ENCODE peak calls at places on chromosomes 2 and 18, in five cellular contexts. One of them, this sample, is unnamed.

GRCh38 chr2:238525990-238526389 is 99.3 kb downstream of the ASB1 start:
- DNase-seq in psoas muscle: no peak
- DNase-seq in PC-9: no peak
- DNase-seq in brain microvascular endothelial cell: no peak
- DNase-seq in choroid plexus epithelial cell: no peak
- DNase-seq in this sample: no peak

GRCh38 chr2:85623991-85624390 is 8.0 kb downstream of the USP39 start:
- DNase-seq in choroid plexus epithelial cell: no peak
- DNase-seq in psoas muscle: no peak
- DNase-seq in PC-9: no peak
- DNase-seq in brain microvascular endothelial cell: no peak
- DNase-seq in this sample: no peak

GRCh38 chr18:48939368-48940097 is 11.2 kb downstream of the SMAD7 start:
- DNase-seq in brain microvascular endothelial cell: no peak
- DNase-seq in choroid plexus epithelial cell: no peak
- DNase-seq in psoas muscle: no peak
- DNase-seq in PC-9: peak
- DNase-seq in this sample: peak

GRCh38 chr2:64049633-64050220 is 30.5 kb upstream of the VPS54 start:
- DNase-seq in PC-9: peak
- DNase-seq in brain microvascular endothelial cell: peak
- DNase-seq in choroid plexus epithelial cell: peak
- DNase-seq in psoas muscle: peak
- DNase-seq in this sample: peak

GRCh38 chr2:39874236-39874635 is 95.2 kb upstream of the THUMPD2 start:
- DNase-seq in brain microvascular endothelial cell: no peak
- DNase-seq in choroid plexus epithelial cell: no peak
- DNase-seq in PC-9: no peak
- DNase-seq in psoas muscle: no peak
- DNase-seq in this sample: no peak

GRCh38 chr2:9552491-9553178 is 3.0 kb downstream of the ADAM17 start:
- DNase-seq in choroid plexus epithelial cell: peak
- DNase-seq in PC-9: no peak
- DNase-seq in psoas muscle: no peak
- DNase-seq in brain microvascular endothelial cell: no peak
- DNase-seq in this sample: peak

GRCh38 chr2:187546762-187547333 is 7.4 kb downstream of the TFPI start:
- DNase-seq in choroid plexus epithelial cell: no peak
- DNase-seq in brain microvascular endothelial cell: no peak
- DNase-seq in psoas muscle: no peak
- DNase-seq in PC-9: no peak
- DNase-seq in this sample: peak

GRCh38 chr18:22112215-22112614 is 57.2 kb upstream of the GATA6 start:
- DNase-seq in brain microvascular endothelial cell: no peak
- DNase-seq in choroid plexus epithelial cell: no peak
- DNase-seq in PC-9: no peak
- DNase-seq in psoas muscle: no peak
- DNase-seq in this sample: no peak

GRCh38 chr2:239208470-239209180 is 192.2 kb downstream of the HDAC4 start:
- DNase-seq in choroid plexus epithelial cell: no peak
- DNase-seq in psoas muscle: peak
- DNase-seq in PC-9: no peak
- DNase-seq in brain microvascular endothelial cell: no peak
- DNase-seq in this sample: no peak

GRCh38 chr2:45636013-45636412 is 15.5 kb upstream of the PRKCE start:
- DNase-seq in brain microvascular endothelial cell: no peak
- DNase-seq in choroid plexus epithelial cell: no peak
- DNase-seq in PC-9: no peak
- DNase-seq in psoas muscle: no peak
- DNase-seq in this sample: no peak

GRCh38 chr2:27792759-27793158 is 21.2 kb downstream of the MRPL33 start:
- DNase-seq in PC-9: no peak
- DNase-seq in brain microvascular endothelial cell: no peak
- DNase-seq in psoas muscle: no peak
- DNase-seq in choroid plexus epithelial cell: peak
- DNase-seq in this sample: peak

GRCh38 chr2:237304763-237305514 is 109.0 kb downstream of the COL6A3 start:
- DNase-seq in choroid plexus epithelial cell: peak
- DNase-seq in brain microvascular endothelial cell: peak
- DNase-seq in psoas muscle: no peak
- DNase-seq in PC-9: no peak
- DNase-seq in this sample: peak

GRCh38 chr18:655445-655844 is 2.0 kb upstream of the TYMS start:
- DNase-seq in choroid plexus epithelial cell: no peak
- DNase-seq in brain microvascular endothelial cell: no peak
- DNase-seq in psoas muscle: no peak
- DNase-seq in PC-9: no peak
- DNase-seq in this sample: no peak

GRCh38 chr2:106159867-106160785 is 34.0 kb downstream of the UXS1 start:
- DNase-seq in psoas muscle: no peak
- DNase-seq in choroid plexus epithelial cell: no peak
- DNase-seq in PC-9: no peak
- DNase-seq in brain microvascular endothelial cell: no peak
- DNase-seq in this sample: no peak

GRCh38 chr2:148876589-148877402 is 1.8 kb downstream of the KIF5C start:
- DNase-seq in choroid plexus epithelial cell: no peak
- DNase-seq in PC-9: no peak
- DNase-seq in psoas muscle: no peak
- DNase-seq in brain microvascular endothelial cell: no peak
- DNase-seq in this sample: no peak

GRCh38 chr2:170122883-170123547 is 54.9 kb upstream of the MYO3B start:
- DNase-seq in choroid plexus epithelial cell: peak
- DNase-seq in brain microvascular endothelial cell: no peak
- DNase-seq in PC-9: peak
- DNase-seq in psoas muscle: no peak
- DNase-seq in this sample: peak

GRCh38 chr2:144143294-144144092 is 376.4 kb downstream of the ZEB2 start:
- DNase-seq in brain microvascular endothelial cell: no peak
- DNase-seq in PC-9: no peak
- DNase-seq in choroid plexus epithelial cell: no peak
- DNase-seq in psoas muscle: no peak
- DNase-seq in this sample: no peak

GRCh38 chr2:24258718-24259117 is 83.9 kb downstream of the FAM228A start:
- DNase-seq in psoas muscle: no peak
- DNase-seq in PC-9: no peak
- DNase-seq in brain microvascular endothelial cell: no peak
- DNase-seq in choroid plexus epithelial cell: no peak
- DNase-seq in this sample: no peak

GRCh38 chr2:85971369-85971768 is 82.6 kb upstream of the ST3GAL5 start:
- DNase-seq in PC-9: no peak
- DNase-seq in psoas muscle: no peak
- DNase-seq in brain microvascular endothelial cell: peak
- DNase-seq in choroid plexus epithelial cell: peak
- DNase-seq in this sample: peak

GRCh38 chr2:216115224-216115582 is 6.1 kb downstream of the XRCC5 start:
- DNase-seq in brain microvascular endothelial cell: no peak
- DNase-seq in psoas muscle: no peak
- DNase-seq in PC-9: no peak
- DNase-seq in choroid plexus epithelial cell: no peak
- DNase-seq in this sample: no peak

GRCh38 chr2:29012211-29012681 is 31.1 kb downstream of the TOGARAM2 start:
- DNase-seq in choroid plexus epithelial cell: peak
- DNase-seq in PC-9: no peak
- DNase-seq in psoas muscle: peak
- DNase-seq in brain microvascular endothelial cell: no peak
- DNase-seq in this sample: peak

GRCh38 chr18:23495723-23496440 is 7.4 kb upstream of the RMC1 start:
- DNase-seq in brain microvascular endothelial cell: no peak
- DNase-seq in PC-9: no peak
- DNase-seq in psoas muscle: no peak
- DNase-seq in choroid plexus epithelial cell: no peak
- DNase-seq in this sample: no peak

DNA sequence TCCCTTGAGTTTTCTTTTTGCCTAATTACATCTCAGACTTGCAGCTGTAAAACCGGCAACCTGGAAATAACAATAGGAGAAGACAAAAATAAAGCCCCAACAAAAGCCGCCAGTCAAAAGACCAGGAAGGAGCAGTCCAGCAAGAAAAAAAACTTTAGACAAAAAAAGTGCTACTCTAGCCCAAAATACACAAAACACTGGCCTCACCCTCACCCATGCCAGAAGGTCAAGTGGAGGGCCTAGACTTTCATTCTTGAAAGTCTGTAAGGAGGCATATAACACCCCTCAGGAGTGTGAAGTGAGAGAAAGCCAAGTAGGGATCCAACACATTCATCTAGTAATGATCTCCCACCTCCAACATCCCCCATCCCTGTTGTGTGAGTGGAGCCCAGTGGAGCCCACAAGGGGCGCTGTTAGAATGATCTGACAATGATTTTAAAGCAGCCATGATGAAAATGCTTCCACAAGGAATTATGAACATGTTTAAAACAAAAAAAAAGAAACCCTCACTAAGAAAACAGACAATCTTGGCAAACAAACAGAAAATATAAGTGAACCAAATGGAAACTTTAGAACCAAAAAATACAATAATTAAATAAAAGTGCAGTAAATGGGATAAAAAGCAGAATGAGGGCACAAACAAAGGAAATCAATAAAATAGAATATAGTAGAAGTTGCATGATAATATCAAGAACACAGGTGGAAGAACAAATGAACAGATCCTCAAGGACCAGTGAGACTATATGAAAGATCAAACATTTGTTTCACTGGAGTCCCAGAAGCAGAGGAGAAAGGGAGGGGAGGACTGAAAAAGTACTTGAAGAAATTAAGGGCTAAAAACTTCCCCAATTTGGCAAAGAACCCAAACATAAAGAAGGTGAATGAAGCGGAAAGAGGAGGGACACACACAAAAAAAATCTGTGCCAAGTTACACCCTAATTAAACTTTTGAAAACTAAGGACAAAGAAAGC is 23.9 kb downstream of the SESTD1 start:
- DNase-seq in psoas muscle: no peak
- DNase-seq in PC-9: no peak
- DNase-seq in brain microvascular endothelial cell: no peak
- DNase-seq in choroid plexus epithelial cell: no peak
- DNase-seq in this sample: no peak
- TF ChIP-seq CTCF in psoas muscle: no peak
- TF ChIP-seq CTCF in PC-9: no peak
- TF ChIP-seq CTCF in brain microvascular endothelial cell: peak
- TF ChIP-seq CTCF in choroid plexus epithelial cell: peak
- TF ChIP-seq CTCF in this sample: no peak

DNA sequence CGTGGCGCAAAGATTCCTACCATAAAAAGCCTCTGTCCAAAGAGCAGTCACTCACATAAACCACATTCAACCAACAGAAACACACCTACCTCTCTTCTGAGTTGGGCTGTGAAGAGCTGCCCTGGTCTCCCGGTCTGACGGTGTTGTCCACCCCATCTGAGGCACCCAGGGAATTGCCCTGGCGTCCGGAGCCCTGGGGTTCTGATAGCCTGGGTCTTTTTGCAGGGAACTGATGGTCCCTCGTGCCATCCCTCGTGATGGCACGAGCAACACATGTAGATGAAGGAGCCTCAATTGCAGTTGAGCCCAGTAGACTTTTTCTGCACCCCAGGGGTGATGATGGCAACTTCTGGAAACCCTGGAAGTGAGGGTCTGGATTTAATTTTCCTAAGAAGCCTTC is 13.8 kb downstream of the HJURP start:
- DNase-seq in psoas muscle: no peak
- DNase-seq in PC-9: no peak
- DNase-seq in brain microvascular endothelial cell: no peak
- DNase-seq in choroid plexus epithelial cell: no peak
- DNase-seq in this sample: no peak
- H3K4me3 ChIP-seq in psoas muscle: no peak
- H3K4me3 ChIP-seq in PC-9: no peak
- H3K4me3 ChIP-seq in brain microvascular endothelial cell: no peak
- H3K4me3 ChIP-seq in choroid plexus epithelial cell: no peak
- H3K4me3 ChIP-seq in this sample: no peak

DNA sequence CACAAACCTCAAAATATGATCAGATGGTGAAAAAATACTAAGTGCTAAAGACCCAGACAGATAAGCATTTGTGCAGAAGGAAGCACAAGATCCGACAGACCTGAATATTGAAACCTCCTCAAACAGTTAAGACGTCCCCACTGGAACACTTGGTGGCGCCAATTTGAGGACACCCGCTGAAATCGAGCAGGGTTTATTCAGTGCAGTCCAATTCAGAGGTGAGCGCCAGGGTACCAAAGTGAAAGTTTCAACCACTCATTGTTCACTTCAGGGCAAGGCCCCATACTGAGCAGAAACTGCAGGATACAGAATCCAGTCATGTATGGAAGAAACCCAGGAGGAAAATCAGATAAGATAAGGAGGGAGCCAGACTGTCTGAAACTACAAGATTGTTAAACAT is 417.6 kb downstream of the LRRTM4 start:
- DNase-seq in psoas muscle: no peak
- DNase-seq in PC-9: no peak
- DNase-seq in brain microvascular endothelial cell: no peak
- DNase-seq in choroid plexus epithelial cell: peak
- DNase-seq in this sample: no peak
- TF ChIP-seq CTCF in psoas muscle: no peak
- TF ChIP-seq CTCF in PC-9: no peak
- TF ChIP-seq CTCF in brain microvascular endothelial cell: no peak
- TF ChIP-seq CTCF in choroid plexus epithelial cell: no peak
- TF ChIP-seq CTCF in this sample: no peak

GRCh38 chr18:79395761-79396404 is at the start of gene NFATC1:
- DNase-seq in brain microvascular endothelial cell: peak
- DNase-seq in choroid plexus epithelial cell: peak
- DNase-seq in psoas muscle: peak
- DNase-seq in PC-9: no peak
- DNase-seq in this sample: peak

GRCh38 chr18:79394438-79395307 is 1.1 kb upstream of the NFATC1 start:
- DNase-seq in psoas muscle: no peak
- DNase-seq in brain microvascular endothelial cell: peak
- DNase-seq in choroid plexus epithelial cell: no peak
- DNase-seq in PC-9: no peak
- DNase-seq in this sample: peak

GRCh38 chr18:79396431-79397287 is 929 bp downstream of the NFATC1 start:
- DNase-seq in PC-9: no peak
- DNase-seq in choroid plexus epithelial cell: peak
- DNase-seq in psoas muscle: peak
- DNase-seq in brain microvascular endothelial cell: no peak
- DNase-seq in this sample: peak

GRCh38 chr18:79393626-79394401 is 1.9 kb upstream of the NFATC1 start:
- DNase-seq in psoas muscle: peak
- DNase-seq in PC-9: peak
- DNase-seq in choroid plexus epithelial cell: peak
- DNase-seq in brain microvascular endothelial cell: peak
- DNase-seq in this sample: peak

DNA sequence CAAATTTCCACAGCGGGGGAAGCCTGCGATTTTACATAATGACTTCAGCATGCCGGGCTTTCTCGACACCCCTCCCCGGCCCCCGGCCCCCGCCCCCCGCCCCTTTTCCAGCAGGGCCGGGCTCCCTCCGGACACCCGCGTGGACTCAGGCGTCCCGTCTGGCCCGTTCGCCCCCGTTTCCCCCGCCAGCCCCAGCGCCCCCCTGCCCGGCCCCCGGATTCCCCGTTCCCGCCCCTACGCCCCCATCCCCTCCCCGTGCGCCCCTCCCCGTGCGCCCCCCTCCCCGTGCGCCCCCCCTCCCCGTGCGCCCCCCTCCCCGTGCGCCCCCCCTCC is 456 bp upstream of the NFATC1 start:
- DNase-seq in psoas muscle: no peak
- DNase-seq in brain microvascular endothelial cell: no peak
- DNase-seq in PC-9: no peak
- DNase-seq in choroid plexus epithelial cell: no peak
- DNase-seq in this sample: no peak
- H3K4me3 ChIP-seq in psoas muscle: peak
- H3K4me3 ChIP-seq in brain microvascular endothelial cell: no peak
- H3K4me3 ChIP-seq in PC-9: no peak
- H3K4me3 ChIP-seq in choroid plexus epithelial cell: no peak
- H3K4me3 ChIP-seq in this sample: peak

This sample was measured in astrocyte of the spinal cord.